ENCODE peak calls at places on chromosomes 11 and 22, in eight cellular contexts. U, F, W, A, Z, Y, D and V are unnamed samples.

GRCh38 chr22:42696331-42696967 is 24.2 kb downstream of the A4GALT start:
- DNase-seq in U (no peak), F (no peak), W (no peak), A (no peak), Z (no peak), Y (no peak), D (no peak), V (no peak)

GRCh38 chr11:70482529-70482917 is 84.2 kb downstream of the CTTN start:
- DNase-seq in U (peak), F (peak), W (no peak), A (no peak), Z (peak), Y (no peak), D (no peak), V (no peak)

GRCh38 chr11:14073821-14074529 is 111.5 kb downstream of the SPON1 start:
- DNase-seq in U (no peak), F (peak), W (peak), A (no peak), Z (no peak), Y (no peak), D (no peak), V (no peak)

GRCh38 chr22:37416806-37417205 is 10.5 kb downstream of the ELFN2 start:
- DNase-seq in U (no peak), F (no peak), W (no peak), A (no peak), Z (no peak), Y (no peak), D (no peak), V (no peak)

GRCh38 chr11:32575070-32575469 is 8.6 kb upstream of the EIF3M start:
- DNase-seq in U (no peak), F (no peak), W (no peak), A (no peak), Z (no peak), Y (no peak), D (no peak), V (no peak)

GRCh38 chr11:102171101-102171500 is 60.9 kb downstream of the YAP1 start:
- DNase-seq in U (no peak), F (no peak), W (peak), A (no peak), Z (peak), Y (no peak), D (no peak), V (no peak)

GRCh38 chr11:117884994-117885393 is 8.5 kb upstream of the FXYD6 start:
- DNase-seq in U (no peak), F (no peak), W (peak), A (no peak), Z (peak), Y (no peak), D (no peak), V (no peak)

GRCh38 chr11:59069082-59069481 is 17.0 kb upstream of the GLYATL1B start:
- DNase-seq in U (no peak), F (no peak), W (no peak), A (no peak), Z (no peak), Y (no peak), D (no peak), V (no peak)

GRCh38 chr22:30675436-30675835 is 7.8 kb upstream of the DUSP18 start:
- DNase-seq in U (no peak), F (no peak), W (no peak), A (peak), Z (no peak), Y (no peak), D (no peak), V (no peak)

GRCh38 chr11:88377151-88377550 is 39.6 kb upstream of the CTSC start:
- DNase-seq in U (no peak), F (no peak), W (no peak), A (no peak), Z (no peak), Y (no peak), D (no peak), V (no peak)

GRCh38 chr22:36467946-36468345 is 13.5 kb downstream of the TXN2 start:
- DNase-seq in U (no peak), F (peak), W (peak), A (no peak), Z (peak), Y (no peak), D (no peak), V (peak)

GRCh38 chr11:11660351-11660750 is 38.5 kb upstream of the GALNT18 start:
- DNase-seq in U (no peak), F (no peak), W (no peak), A (no peak), Z (no peak), Y (no peak), D (no peak), V (no peak)

GRCh38 chr11:117528061-117528780 is 200.6 kb downstream of the CEP164 start:
- DNase-seq in U (no peak), F (no peak), W (peak), A (no peak), Z (peak), Y (no peak), D (no peak), V (no peak)

GRCh38 chr11:976431-977160 is 50.9 kb downstream of the AP2A2 start:
- DNase-seq in U (no peak), F (peak), W (no peak), A (no peak), Z (peak), Y (no peak), D (no peak), V (no peak)

GRCh38 chr22:22820626-22821025 is 67.0 kb upstream of the IGLL5 start:
- DNase-seq in U (no peak), F (no peak), W (no peak), A (no peak), Z (no peak), Y (no peak), D (no peak), V (no peak)

GRCh38 chr22:44074286-44074984 is 50.3 kb downstream of the PARVB start:
- DNase-seq in U (no peak), F (no peak), W (no peak), A (no peak), Z (no peak), Y (no peak), D (no peak), V (no peak)

GRCh38 chr11:1841511-1842148 is 2.8 kb downstream of the TNNI2 start:
- DNase-seq in U (peak), F (no peak), W (no peak), A (no peak), Z (no peak), Y (no peak), D (no peak), V (no peak)

GRCh38 chr11:111736621-111737055 is 29.6 kb downstream of the PPP2R1B start:
- DNase-seq in U (no peak), F (no peak), W (no peak), A (no peak), Z (no peak), Y (no peak), D (no peak), V (no peak)

GRCh38 chr11:106091480-106092123 is 14.1 kb downstream of the AASDHPPT start:
- DNase-seq in U (no peak), F (peak), W (peak), A (no peak), Z (peak), Y (no peak), D (peak), V (no peak)

GRCh38 chr22:48185071-48185470 is 1422.6 kb downstream of the TBC1D22A start:
- DNase-seq in U (no peak), F (no peak), W (no peak), A (no peak), Z (no peak), Y (no peak), D (no peak), V (no peak)

GRCh38 chr22:36701941-36702640 is 1.5 kb downstream of the CACNG2 start:
- DNase-seq in U (no peak), F (no peak), W (no peak), A (peak), Z (no peak), Y (no peak), D (no peak), V (no peak)

GRCh38 chr22:47281126-47282106 is 519.0 kb downstream of the TBC1D22A start:
- DNase-seq in U (peak), F (peak), W (no peak), A (no peak), Z (peak), Y (no peak), D (no peak), V (no peak)

GRCh38 chr22:25896592-25896991 is 154.6 kb downstream of the MYO18B start:
- DNase-seq in U (no peak), F (no peak), W (no peak), A (no peak), Z (no peak), Y (no peak), D (no peak), V (no peak)

GRCh38 chr22:44455151-44455962 is 42.7 kb downstream of the RTL6 start:
- DNase-seq in U (no peak), F (no peak), W (no peak), A (no peak), Z (no peak), Y (no peak), D (no peak), V (no peak)

GRCh38 chr11:71451596-71452353 is 1.2 kb upstream of the NADSYN1 start:
- DNase-seq in U (peak), F (no peak), W (no peak), A (no peak), Z (no peak), Y (no peak), D (no peak), V (no peak)

GRCh38 chr11:126613272-126613671 is 257.8 kb downstream of the ST3GAL4 start:
- DNase-seq in U (no peak), F (no peak), W (no peak), A (no peak), Z (no peak), Y (no peak), D (no peak), V (no peak)